ENCODE peak calls at places on chromosomes 12 and 14, in nine cellular contexts. Q, W, O, M, K, F, Z, S and Y are unnamed samples.

GRCh38 chr12:47458273-47458672 is 247.6 kb downstream of the RPAP3 start:
- DNase-seq in M (no peak), Q (no peak), F (no peak), S (no peak), K (no peak), O (no peak), W (no peak), Z (no peak), Y (no peak)

GRCh38 chr14:65277027-65277426 is 135.5 kb upstream of the FUT8 start:
- DNase-seq in S (no peak), K (no peak), F (peak), O (no peak), Q (peak), Z (no peak), W (no peak), M (no peak), Y (no peak)

GRCh38 chr14:80615831-80616230 is 325.7 kb downstream of the CEP128 start:
- DNase-seq in S (no peak), K (no peak), O (no peak), M (no peak), W (no peak), Q (no peak), F (no peak), Z (no peak), Y (no peak)

GRCh38 chr12:52089491-52089890 is 10.0 kb downstream of the SMIM41 start:
- DNase-seq in M (no peak), Q (no peak), W (no peak), F (no peak), K (no peak), Z (no peak), S (peak), O (no peak), Y (no peak)

GRCh38 chr12:53215497-53215896 is 8.4 kb upstream of the ITGB7 start:
- DNase-seq in S (no peak), Q (no peak), O (no peak), K (no peak), Z (no peak), F (no peak), M (no peak), W (no peak), Y (no peak)

GRCh38 chr12:55847033-55847432 is 4.3 kb upstream of the MMP19 start:
- DNase-seq in Q (peak), O (no peak), W (no peak), F (peak), M (no peak), Z (no peak), K (no peak), S (no peak), Y (no peak)

GRCh38 chr12:80567391-80567790 is 123.4 kb downstream of the PTPRQ start:
- DNase-seq in Q (peak), K (no peak), Z (no peak), O (no peak), S (no peak), W (no peak), F (peak), M (no peak), Y (no peak)

GRCh38 chr12:125263385-125263784 is 198.2 kb downstream of the AACS start:
- DNase-seq in Q (no peak), W (peak), K (no peak), O (no peak), M (no peak), F (no peak), Z (no peak), S (no peak), Y (no peak)